ENCODE peak calls at places on chromosome 5, in five cellular contexts. C, K, O, A and Z are unnamed samples. For H3K27me3, the result is how much of the 10 kb centered on the place peaks cover.

GRCh38 chr5:151295138-151295537 is 8.4 kb downstream of the SLC36A3 start:
- DNase-seq in C (no peak), K (no peak), O (no peak), A (no peak), Z (no peak)

GRCh38 chr5:154446183-154447073 is 631 bp downstream of the SAP30L start:
- DNase-seq in C (peak), K (peak), O (no peak), A (peak), Z (peak)

GRCh38 chr5:100772548-100772947 is 130.5 kb downstream of the ST8SIA4 start:
- DNase-seq in C (no peak), K (no peak), O (no peak), A (no peak), Z (peak)

GRCh38 chr5:124398471-124398870 is 348.0 kb downstream of the ZNF608 start:
- DNase-seq in C (no peak), K (no peak), O (no peak), A (no peak), Z (no peak)

GRCh38 chr5:143554918-143555477 is 151.5 kb upstream of the NR3C1 start:
- DNase-seq in C (no peak), K (peak), O (no peak), A (no peak), Z (no peak)

GRCh38 chr5:59517926-59518585 is 375.5 kb downstream of the PDE4D start:
- DNase-seq in C (no peak), K (no peak), O (no peak), A (no peak), Z (no peak)

GRCh38 chr5:58778888-58779287 is 196.0 kb downstream of the RAB3C start:
- DNase-seq in C (no peak), K (no peak), O (no peak), A (no peak), Z (no peak)

GRCh38 chr5:92749943-92750342 is 831.1 kb downstream of the NR2F1-AS1 start:
- DNase-seq in C (no peak), K (no peak), O (no peak), A (no peak), Z (peak)

GRCh38 chr5:6788956-6789649 is 75.9 kb downstream of the TENT4A start:
- DNase-seq in C (no peak), K (no peak), O (no peak), A (no peak), Z (peak)

GRCh38 chr5:72141440-72142271 is 34.4 kb downstream of the MAP1B start:
- DNase-seq in C (no peak), K (no peak), O (no peak), A (no peak), Z (no peak)

GRCh38 chr5:31954091-31954490 is 220.0 kb downstream of the GOLPH3 start:
- DNase-seq in C (no peak), K (no peak), O (no peak), A (no peak), Z (no peak)

GRCh38 chr5:142358121-142358520 is 33.3 kb upstream of the SPRY4 start:
- DNase-seq in C (no peak), K (no peak), O (no peak), A (no peak), Z (no peak)

GRCh38 chr5:142358648-142359047 is 33.8 kb upstream of the SPRY4 start:
- DNase-seq in C (no peak), K (no peak), O (no peak), A (no peak), Z (no peak)

GRCh38 chr5:142357469-142358090 is 32.8 kb upstream of the SPRY4 start:
- DNase-seq in C (no peak), K (no peak), O (no peak), A (no peak), Z (no peak)

GRCh38 chr5:142356318-142356715 is 31.5 kb upstream of the SPRY4 start:
- DNase-seq in C (no peak), K (no peak), O (no peak), A (no peak), Z (no peak)

GRCh38 chr5:142356716-142357468 is 32.1 kb upstream of the SPRY4 start:
- DNase-seq in C (peak), K (peak), O (peak), A (peak), Z (peak)
- H3K27me3 ChIP-seq in C (under half), K (under half), O (under half), A (under half), Z (under half)

DNA sequence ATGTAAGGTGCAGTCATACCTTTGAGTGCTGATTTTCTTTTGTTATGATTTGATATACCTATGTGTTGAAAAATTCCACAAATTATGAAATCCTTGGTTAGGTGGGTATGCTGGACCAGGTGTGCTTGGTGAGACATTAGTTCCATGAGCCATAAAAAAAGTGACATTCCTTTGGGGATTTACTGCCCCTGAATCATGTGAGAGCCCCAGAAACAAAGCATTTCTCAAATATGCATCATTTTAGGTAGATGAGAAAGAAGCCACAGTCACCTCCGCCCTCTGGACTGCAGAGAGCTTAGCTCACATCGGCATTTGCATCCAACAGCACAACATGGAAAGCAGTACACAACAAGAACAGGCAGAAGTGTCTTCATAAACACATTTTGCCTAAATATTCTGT is 55.3 kb downstream of the DAP start:
- DNase-seq in C (no peak), K (no peak), O (no peak), A (no peak), Z (no peak)
- H3K27me3 ChIP-seq in C (under half), K (under half), O (under half), A (under half), Z (under half)

GRCh38 chr5:96008487-96008886 is 46.8 kb upstream of the ELL2 start:
- DNase-seq in C (no peak), K (no peak), O (no peak), A (no peak), Z (no peak)
- H3K27me3 ChIP-seq in C (under half), K (under half), O (under half), A (under half), Z (under half)

GRCh38 chr5:181111010-181111409 is 20.0 kb downstream of the OR2V1 start:
- DNase-seq in C (no peak), K (no peak), O (no peak), A (peak), Z (peak)
- H3K27me3 ChIP-seq in C (half or more), K (under half), O (under half), A (under half), Z (under half)

GRCh38 chr5:1113805-1114586 is 2.1 kb upstream of the SLC12A7 start:
- DNase-seq in C (no peak), K (no peak), O (no peak), A (no peak), Z (peak)
- H3K27me3 ChIP-seq in C (under half), K (under half), O (under half), A (under half), Z (under half)

GRCh38 chr5:176693477-176693851 is 46.2 kb downstream of the TSPAN17 start:
- DNase-seq in C (no peak), K (peak), O (no peak), A (no peak), Z (no peak)
- H3K27me3 ChIP-seq in C (half or more), K (under half), O (under half), A (under half), Z (under half)

GRCh38 chr5:179900206-179900605 is 7.5 kb downstream of the TBC1D9B start:
- DNase-seq in C (no peak), K (no peak), O (no peak), A (no peak), Z (no peak)

GRCh38 chr5:179892255-179892654 is 15.4 kb downstream of the TBC1D9B start:
- DNase-seq in C (no peak), K (no peak), O (no peak), A (no peak), Z (no peak)

GRCh38 chr5:179893076-179893957 is 14.4 kb downstream of the TBC1D9B start:
- DNase-seq in C (no peak), K (no peak), O (no peak), A (peak), Z (no peak)

GRCh38 chr5:179893958-179894895 is 13.5 kb downstream of the TBC1D9B start:
- DNase-seq in C (no peak), K (peak), O (no peak), A (peak), Z (no peak)

DNA sequence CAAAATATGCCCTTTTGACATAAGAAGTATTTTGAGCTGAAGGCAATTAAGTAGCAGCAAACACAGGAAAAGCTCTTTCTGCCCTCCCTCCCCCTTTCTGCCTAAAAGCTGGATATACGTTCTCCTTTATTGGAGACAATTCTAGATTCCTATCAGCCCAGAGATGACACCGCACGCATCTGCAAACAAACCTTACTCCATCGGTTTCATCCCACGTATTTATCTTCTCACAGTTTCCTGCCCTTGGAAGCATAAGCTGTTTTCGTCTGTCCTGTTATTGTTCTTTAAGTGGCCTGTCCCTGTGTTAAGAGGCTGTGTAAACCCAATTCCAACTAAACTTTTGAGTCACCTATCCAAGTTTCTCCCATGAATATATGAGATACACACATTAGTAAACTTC is 11.8 kb downstream of the TBC1D9B start:
- DNase-seq in C (no peak), K (no peak), O (no peak), A (no peak), Z (no peak)
- H3K27me3 ChIP-seq in C (under half), K (under half), O (under half), A (under half), Z (under half)

GRCh38 chr5:57327934-57328333 is 154.1 kb downstream of the GPBP1 start:
- DNase-seq in C (no peak), K (peak), O (no peak), A (no peak), Z (no peak)
- H3K27me3 ChIP-seq in C (under half), K (under half), O (under half), A (under half), Z (under half)

DNA sequence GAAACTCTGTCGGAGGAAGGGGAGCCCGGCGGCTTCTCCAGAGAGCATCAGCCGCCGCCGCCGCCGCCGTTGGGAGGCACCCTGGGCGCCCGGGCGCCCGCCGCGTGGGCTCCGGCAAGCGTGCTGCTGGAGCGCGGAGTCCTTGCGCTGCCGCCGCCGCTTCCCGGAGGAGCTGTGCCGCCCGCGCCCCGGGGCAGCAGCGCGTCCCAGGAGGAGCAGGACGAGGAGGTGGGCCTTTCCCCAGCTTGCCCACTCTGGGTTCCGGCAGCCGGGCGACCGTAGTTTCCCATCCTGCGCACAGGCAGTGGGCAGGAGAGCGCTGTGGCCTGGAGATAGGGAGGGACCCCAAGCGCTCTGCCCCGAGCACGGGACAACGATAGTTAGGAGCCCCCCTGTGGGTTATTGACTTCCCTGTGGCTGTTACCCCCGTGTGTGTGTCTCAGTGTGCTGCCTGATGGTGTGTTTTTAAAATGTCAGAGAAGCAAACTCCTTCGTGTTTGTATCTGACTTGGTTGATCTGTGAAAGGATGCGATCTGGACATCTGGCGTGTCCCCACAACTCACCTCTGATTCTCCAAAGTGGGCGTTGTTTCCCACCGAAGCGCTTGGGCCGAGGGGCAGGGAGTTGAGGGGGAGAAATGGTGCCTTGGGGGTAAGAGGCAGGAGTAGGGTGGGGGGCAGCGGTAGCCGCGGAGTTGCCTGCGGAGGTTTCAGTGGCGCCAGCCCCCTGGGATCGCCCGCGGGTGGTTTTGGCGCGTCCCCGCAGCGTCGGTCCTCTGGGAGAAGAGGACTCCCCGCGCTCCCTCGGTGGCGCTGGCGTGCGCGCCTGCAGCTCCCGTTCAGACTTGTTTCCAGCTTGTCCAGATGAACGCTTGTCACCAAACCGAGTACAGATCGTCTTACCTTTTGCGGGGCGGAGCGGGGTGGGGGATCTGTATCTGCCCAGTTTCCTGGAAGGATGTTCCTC is 881 bp downstream of the MAST4 start:
- DNase-seq in C (no peak), K (no peak), O (no peak), A (peak), Z (peak)
- H3K27me3 ChIP-seq in C (half or more), K (under half), O (under half), A (under half), Z (half or more)

GRCh38 chr5:1649554-1649953 is 125.8 kb upstream of the LPCAT1 start:
- DNase-seq in C (no peak), K (no peak), O (no peak), A (no peak), Z (no peak)

GRCh38 chr5:1648806-1649205 is 125.0 kb upstream of the LPCAT1 start:
- DNase-seq in C (no peak), K (no peak), O (no peak), A (no peak), Z (no peak)

GRCh38 chr5:1652873-1653707 is 129.3 kb upstream of the LPCAT1 start:
- DNase-seq in C (no peak), K (no peak), O (no peak), A (no peak), Z (peak)

GRCh38 chr5:1651971-1652872 is 128.5 kb upstream of the LPCAT1 start:
- DNase-seq in C (no peak), K (no peak), O (no peak), A (no peak), Z (peak)

GRCh38 chr5:1651250-1651649 is 127.5 kb upstream of the LPCAT1 start:
- DNase-seq in C (no peak), K (no peak), O (no peak), A (no peak), Z (no peak)
- H3K27me3 ChIP-seq in C (under half), K (under half), O (under half), A (under half), Z (under half)